ENCODE peak calls at places on chromosomes 3 and 15, in four cellular contexts. U is HepG2, Z is NT2/D1, Q is GM12878. D is an unnamed sample.

GRCh38 chr3:11306815-11307589 is 34.8 kb downstream of the ATG7 start:
- DNase-seq in U (no peak), Z (no peak), Q (no peak), D (no peak)

GRCh38 chr15:89356634-89357298 is 22.1 kb upstream of the POLG start:
- DNase-seq in Z (no peak), Q (no peak), U (no peak), D (no peak)

GRCh38 chr3:68306571-68306970 is 625.8 kb downstream of the TAFA4 start:
- DNase-seq in Z (peak), Q (no peak), U (peak), D (no peak)

GRCh38 chr3:37137516-37137915 is 36.9 kb downstream of the LRRFIP2 start:
- DNase-seq in Q (no peak), U (no peak), Z (no peak), D (no peak)

GRCh38 chr3:144403040-144403457 is 431.4 kb downstream of the DIPK2A start:
- DNase-seq in Z (no peak), U (no peak), Q (no peak), D (no peak)

GRCh38 chr3:11717768-11718581 is 74.3 kb upstream of the VGLL4 start:
- DNase-seq in U (peak), Z (no peak), Q (no peak), D (no peak)

GRCh38 chr3:196569003-196569516 is 600 bp downstream of the FBXO45 start:
- DNase-seq in U (peak), Z (peak), Q (no peak), D (peak)

GRCh38 chr15:60390931-60391501 is 6.8 kb downstream of the ANXA2 start:
- DNase-seq in U (peak), Z (peak), Q (no peak), D (no peak)

GRCh38 chr3:115913069-115913686 is 289.9 kb downstream of the GAP43 start:
- DNase-seq in Z (no peak), Q (no peak), U (peak), D (no peak)

GRCh38 chr15:94882071-94882712 is 650.8 kb downstream of the MCTP2 start:
- DNase-seq in Q (no peak), Z (no peak), U (no peak), D (no peak)

GRCh38 chr3:71662553-71662952 is 62.6 kb downstream of the EIF4E3 start:
- DNase-seq in U (no peak), Q (no peak), Z (no peak), D (no peak)

GRCh38 chr15:32641517-32642059 is at the start of gene SCG5:
- DNase-seq in U (no peak), Q (no peak), Z (peak), D (peak)

GRCh38 chr15:97084650-97085049 is 754.1 kb downstream of the NR2F2 start:
- DNase-seq in Q (no peak), Z (no peak), U (no peak), D (no peak)

GRCh38 chr3:37779289-37780152 is 82.2 kb upstream of the CTDSPL start:
- DNase-seq in Q (no peak), U (peak), Z (peak), D (no peak)

GRCh38 chr15:28944696-28945300 is 59.0 kb downstream of the APBA2 start:
- DNase-seq in U (no peak), Q (no peak), Z (no peak), D (no peak)

GRCh38 chr3:14548321-14548729 is 8.2 kb upstream of the GRIP2 start:
- DNase-seq in Z (peak), Q (no peak), U (peak), D (peak)

GRCh38 chr15:63553388-63553791 is 43.8 kb upstream of the FBXL22 start:
- DNase-seq in U (no peak), Z (no peak), Q (no peak), D (no peak)

GRCh38 chr3:119944091-119944490 is 150.2 kb downstream of the GSK3B start:
- DNase-seq in Q (peak), U (no peak), Z (no peak), D (no peak)

GRCh38 chr3:119950666-119951325 is 143.5 kb downstream of the GSK3B start:
- DNase-seq in Z (no peak), U (no peak), Q (no peak), D (no peak)

GRCh38 chr3:119945286-119945685 is 149.0 kb downstream of the GSK3B start:
- DNase-seq in U (no peak), Z (no peak), Q (no peak), D (no peak)
- TF ChIP-seq ZNF274 in U (no peak), Z (no peak), Q (no peak), D (no peak)

GRCh38 chr3:52217409-52217805 is 8.0 kb downstream of the TLR9 start:
- DNase-seq in Q (no peak), Z (no peak), U (no peak), D (no peak)
- TF ChIP-seq ZNF274 in Q (no peak), Z (no peak), U (no peak), D (no peak)

GRCh38 chr15:70498096-70498626 is 265.2 kb downstream of the UACA start:
- DNase-seq in Q (no peak), U (no peak), Z (no peak), D (no peak)
- TF ChIP-seq ZNF274 in Q (no peak), U (no peak), Z (no peak), D (no peak)

DNA sequence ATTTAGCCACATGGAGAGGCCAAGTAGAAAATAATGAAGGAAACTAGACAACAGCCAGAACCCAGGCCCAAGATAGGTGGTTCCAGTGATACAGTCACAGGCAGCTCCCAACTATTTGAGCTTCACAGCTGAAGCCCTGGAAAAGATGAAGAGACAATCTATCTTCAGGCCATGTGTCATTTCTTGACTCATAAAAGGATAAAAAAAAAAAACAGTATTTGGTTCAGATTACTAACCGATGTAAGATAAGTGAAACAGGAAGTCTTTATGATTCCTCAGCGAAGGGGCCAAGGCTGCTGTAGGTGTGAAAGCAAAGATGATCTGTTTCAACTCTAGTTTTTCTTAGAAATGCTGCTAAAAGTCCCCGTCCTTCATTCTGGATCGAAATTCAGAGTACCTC is 394.6 kb downstream of the ZNF385D start:
- DNase-seq in Z (no peak), Q (no peak), U (no peak), D (no peak)
- TF ChIP-seq ZNF274 in Z (no peak), Q (no peak), U (no peak), D (no peak)

GRCh38 chr3:24457719-24458118 is 36.9 kb downstream of the THRB start:
- DNase-seq in U (no peak), Q (no peak), Z (no peak), D (no peak)

GRCh38 chr3:24462737-24463136 is 31.9 kb downstream of the THRB start:
- DNase-seq in Q (no peak), U (no peak), Z (no peak), D (no peak)

GRCh38 chr3:24464389-24464788 is 30.3 kb downstream of the THRB start:
- DNase-seq in Z (no peak), Q (no peak), U (no peak), D (no peak)

GRCh38 chr3:24460974-24461373 is 33.7 kb downstream of the THRB start:
- DNase-seq in Z (no peak), U (no peak), Q (no peak), D (no peak)
- TF ChIP-seq ZNF274 in Z (no peak), U (no peak), Q (no peak), D (no peak)

GRCh38 chr15:73388256-73388781 is 19.6 kb upstream of the HCN4 start:
- DNase-seq in Q (no peak), Z (no peak), U (peak), D (no peak)
- TF ChIP-seq ZNF274 in Q (no peak), Z (no peak), U (no peak), D (no peak)

D was measured in H1.